ENCODE peak calls at places on chromosomes 6 and 20, in ten cellular contexts. Z, Y, E, W, L, F, Q, K, R and G are unnamed samples.

GRCh38 chr6:69427882-69428281 is 368.9 kb downstream of the LMBRD1 start:
- DNase-seq in K (no peak), Q (no peak), F (no peak), Y (no peak), R (no peak), E (no peak), Z (no peak), L (no peak), W (no peak), G (no peak)

GRCh38 chr20:8744228-8744844 is 324.6 kb upstream of the PLCB4 start:
- DNase-seq in F (no peak), R (no peak), E (no peak), W (no peak), Q (no peak), K (no peak), Y (no peak), L (no peak), Z (peak), G (no peak)

GRCh38 chr20:46401478-46401860 is 4.9 kb downstream of the ELMO2 start:
- DNase-seq in L (no peak), Q (no peak), E (no peak), W (no peak), K (peak), F (no peak), Z (no peak), R (no peak), Y (no peak), G (no peak)

GRCh38 chr6:16677458-16677857 is 83.8 kb downstream of the ATXN1 start:
- DNase-seq in K (no peak), Y (no peak), W (no peak), R (no peak), Q (no peak), E (no peak), L (no peak), F (no peak), Z (no peak), G (no peak)

GRCh38 chr20:10524034-10524476 is 89.0 kb downstream of the SLX4IP start:
- DNase-seq in E (peak), Y (peak), K (no peak), Q (peak), Z (peak), L (no peak), F (no peak), R (no peak), W (peak), G (peak)

GRCh38 chr6:273441-274111 is 18.7 kb upstream of the DUSP22 start:
- DNase-seq in F (no peak), W (no peak), L (no peak), K (no peak), Z (no peak), Q (no peak), R (no peak), E (no peak), Y (no peak), G (no peak)

GRCh38 chr6:160791981-160792418 is 90.0 kb downstream of the PLG start:
- DNase-seq in Q (no peak), W (no peak), Y (no peak), R (no peak), K (no peak), L (no peak), Z (no peak), F (peak), E (no peak), G (no peak)

GRCh38 chr20:29873946-29874345 is 1383.5 kb upstream of the DEFB115 start:
- DNase-seq in R (no peak), Y (peak), Q (peak), W (no peak), E (peak), L (peak), Z (peak), F (peak), K (no peak), G (peak)

GRCh38 chr6:30612687-30613248 is 4.3 kb downstream of the PPP1R10 start:
- DNase-seq in Z (peak), K (no peak), F (peak), R (no peak), E (no peak), Y (no peak), L (no peak), Q (no peak), W (no peak), G (no peak)
- TF ChIP-seq POLR2A in Z (no peak), K (peak), F (peak), R (peak), E (no peak), Y (no peak), L (no peak), Q (peak), W (no peak), G (no peak)

GRCh38 chr20:36745234-36745926 is 510 bp downstream of the NDRG3 start:
- DNase-seq in Q (no peak), Y (peak), R (no peak), Z (no peak), W (no peak), K (no peak), E (peak), F (peak), L (no peak), G (no peak)

GRCh38 chr20:36744243-36744642 is 1.6 kb downstream of the NDRG3 start:
- DNase-seq in K (no peak), Z (no peak), W (no peak), Y (no peak), E (no peak), L (no peak), Q (no peak), R (no peak), F (no peak), G (no peak)

GRCh38 chr20:36744764-36745191 is 1.1 kb downstream of the NDRG3 start:
- DNase-seq in L (no peak), F (peak), W (no peak), R (no peak), Z (peak), Y (peak), K (no peak), E (no peak), Q (no peak), G (no peak)

GRCh38 chr20:36742558-36742957 is 3.3 kb downstream of the NDRG3 start:
- DNase-seq in Z (no peak), L (no peak), E (no peak), R (no peak), Q (no peak), K (no peak), W (no peak), Y (no peak), F (no peak), G (no peak)

DNA sequence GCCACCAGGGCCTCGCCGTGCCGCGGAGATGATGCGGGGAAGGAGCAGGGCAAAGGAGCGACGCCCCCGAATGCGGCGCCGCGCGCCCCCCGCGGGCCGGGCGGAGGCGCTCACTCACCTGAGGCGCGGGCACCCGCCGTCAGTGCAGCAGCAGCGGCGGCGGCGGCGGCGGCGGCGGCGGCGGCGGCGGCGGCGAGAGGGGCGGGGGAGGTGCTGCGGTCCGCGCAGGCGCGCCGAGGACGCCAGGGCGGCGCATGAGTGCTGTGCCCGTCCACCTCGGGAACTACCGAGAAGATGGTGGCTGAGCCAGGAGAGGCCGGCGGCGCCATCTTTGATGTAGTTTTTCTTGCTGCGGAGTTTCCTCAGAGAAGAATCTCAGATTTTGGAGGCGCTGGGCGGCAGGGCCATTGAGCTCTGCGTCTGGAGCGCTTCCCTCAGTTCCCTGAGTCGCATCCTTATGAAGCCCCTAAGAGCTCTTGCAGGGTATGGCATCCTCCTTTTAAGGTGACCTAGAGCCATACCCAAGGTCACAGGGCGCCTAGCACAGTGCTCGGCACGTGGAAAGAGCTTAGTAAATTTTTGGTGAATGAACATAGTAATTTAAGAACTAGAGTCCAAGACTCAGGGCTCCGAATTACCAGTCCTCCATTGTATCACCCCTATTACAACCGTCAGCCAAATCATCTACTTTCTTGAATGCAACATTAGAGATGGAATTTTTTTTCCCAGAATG is at the start of gene NDRG3:
- DNase-seq in Y (peak), F (peak), R (peak), Q (peak), W (peak), K (peak), Z (peak), E (peak), L (peak), G (peak)
- TF ChIP-seq POLR2A in Y (peak), F (peak), R (no peak), Q (peak), W (no peak), K (peak), Z (no peak), E (no peak), L (no peak), G (no peak)

GRCh38 chr20:53643031-53643832 is 49.6 kb upstream of the ZNF217 start:
- DNase-seq in L (no peak), F (peak), Z (peak), K (peak), R (no peak), E (peak), W (no peak), Y (peak), Q (peak), G (peak)
- TF ChIP-seq POLR2A in L (no peak), F (no peak), Z (no peak), K (peak), R (peak), E (peak), W (no peak), Y (no peak), Q (no peak), G (no peak)

GRCh38 chr6:43770417-43771209 is 602 bp downstream of the VEGFA start:
- DNase-seq in Q (peak), Z (peak), Y (peak), K (no peak), E (peak), F (peak), R (no peak), L (peak), W (peak), G (peak)

GRCh38 chr6:43771210-43771857 is 1.3 kb downstream of the VEGFA start:
- DNase-seq in Z (peak), K (no peak), F (peak), Y (peak), W (peak), E (peak), L (peak), Q (peak), R (no peak), G (peak)

GRCh38 chr6:43768983-43769525 is 957 bp upstream of the VEGFA start:
- DNase-seq in Q (no peak), E (no peak), K (no peak), L (no peak), R (no peak), Z (peak), Y (peak), W (peak), F (no peak), G (no peak)

GRCh38 chr6:43768506-43768860 is 1.5 kb upstream of the VEGFA start:
- DNase-seq in R (no peak), L (no peak), K (no peak), Z (no peak), Q (no peak), F (no peak), Y (no peak), E (no peak), W (no peak), G (no peak)

GRCh38 chr6:43769526-43770416 is at the start of gene VEGFA:
- DNase-seq in W (peak), E (peak), Y (peak), R (peak), F (peak), K (peak), L (peak), Z (peak), Q (peak), G (peak)
- TF ChIP-seq POLR2A in W (no peak), E (peak), Y (peak), R (peak), F (peak), K (peak), L (no peak), Z (peak), Q (peak), G (no peak)

GRCh38 chr20:62309198-62309944 is 6.6 kb downstream of the ADRM1 start:
- DNase-seq in R (no peak), Z (no peak), Y (no peak), Q (no peak), F (no peak), W (no peak), K (peak), L (no peak), E (no peak), G (no peak)
- TF ChIP-seq POLR2A in R (no peak), Z (no peak), Y (no peak), Q (no peak), F (peak), W (no peak), K (peak), L (no peak), E (no peak), G (no peak)

DNA sequence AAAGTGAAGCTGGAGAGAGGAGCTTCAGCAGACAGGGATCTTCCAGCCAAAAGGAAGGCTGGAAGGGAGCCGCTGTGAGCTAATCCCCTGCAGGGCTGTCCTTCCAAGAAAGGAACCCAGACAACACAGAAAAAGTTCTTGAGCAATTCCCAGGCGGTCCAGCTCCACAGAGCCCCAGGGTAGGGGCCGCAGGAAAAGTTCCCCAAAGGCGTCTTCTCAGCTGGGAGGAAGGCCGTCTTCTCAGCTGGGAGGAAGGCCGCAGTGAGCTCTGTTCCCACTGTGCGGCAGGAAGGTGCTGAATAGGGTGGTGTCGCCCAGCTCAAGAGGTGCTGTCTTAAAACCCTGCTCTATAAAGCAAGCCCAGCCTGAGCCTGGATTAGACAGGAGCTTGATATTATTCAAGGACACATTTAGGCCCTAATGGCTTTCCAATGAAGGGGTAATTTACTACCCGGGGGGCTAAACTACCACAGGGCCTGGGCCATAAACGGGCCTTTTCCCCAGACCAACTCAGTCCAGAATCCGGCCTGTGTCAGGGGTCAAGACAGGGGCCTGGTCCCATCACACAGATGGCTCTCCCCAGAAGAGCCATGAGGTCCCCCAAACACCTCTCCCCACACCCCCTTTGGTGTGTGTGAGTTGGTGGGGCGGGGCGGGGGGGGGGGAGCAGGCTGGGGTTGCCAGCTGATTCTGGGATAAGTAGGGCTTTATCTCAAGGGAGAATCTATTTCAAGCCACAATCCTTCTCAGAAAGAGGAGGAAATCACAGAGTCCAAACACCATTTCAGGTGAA is 103.6 kb downstream of the NOL4L start:
- DNase-seq in Z (no peak), K (no peak), Y (no peak), F (no peak), L (no peak), W (no peak), E (peak), Q (no peak), R (no peak), G (no peak)
- TF ChIP-seq POLR2A in Z (no peak), K (no peak), Y (no peak), F (no peak), L (no peak), W (no peak), E (no peak), Q (no peak), R (no peak), G (no peak)

GRCh38 chr6:43060755-43061633 is 1.6 kb downstream of the KLC4 start:
- DNase-seq in E (no peak), R (no peak), F (no peak), L (no peak), K (no peak), Z (no peak), Q (no peak), W (no peak), Y (no peak), G (no peak)

GRCh38 chr6:43058511-43058910 is 723 bp downstream of the MRPL2 start:
- DNase-seq in Q (no peak), F (no peak), W (no peak), Z (no peak), K (no peak), Y (no peak), R (no peak), L (no peak), E (no peak), G (no peak)

GRCh38 chr6:43059168-43060033 is at the start of the genes KLC4 and MRPL2:
- DNase-seq in E (peak), Q (peak), F (peak), L (peak), R (peak), W (peak), K (peak), Y (peak), Z (peak), G (peak)

GRCh38 chr6:43061861-43062260 is 2.4 kb downstream of the KLC4 start:
- DNase-seq in L (no peak), Q (no peak), K (no peak), W (no peak), R (no peak), F (no peak), Y (no peak), Z (peak), E (no peak), G (no peak)

GRCh38 chr6:43060034-43060754 is 763 bp downstream of the KLC4 start:
- DNase-seq in W (no peak), Z (no peak), L (no peak), Y (no peak), R (no peak), K (no peak), F (peak), E (peak), Q (peak), G (no peak)
- TF ChIP-seq POLR2A in W (no peak), Z (no peak), L (no peak), Y (no peak), R (no peak), K (no peak), F (no peak), E (peak), Q (peak), G (no peak)